ENCODE peak calls at places on chromosomes 5 and 9, in nine cellular contexts. One of them, this sample, is unnamed.
A peak's percentile ranks its signal among the peaks of the same experiment; 100 is the strongest.

GRCh38 chr9:129624168-129624759 is 1.7 kb upstream of the NTMT1 start:
- DNase-seq in stimulated activated CD4-positive, alpha-beta T cell treated with anti-CD3 and anti-CD28 coated beads, Interleukin-1b, Interleukin-23, amount 100 ng/mL, for 24 hours: peak; percentile 64
- DNase-seq in germinal center: peak; percentile 63
- DNase-seq in AG09309: no peak
- DNase-seq in DMS153: no peak
- DNase-seq in activated T-helper 1 cell treated with Interleukin-2 at 50 U/mL for 16 hours: peak; percentile 48
- DNase-seq in HFFc6: peak; percentile 36
- DNase-seq in effector CD4-positive, alpha-beta T cell: peak; percentile 57
- DNase-seq in lower leg skin: no peak
- DNase-seq in this sample: no peak

GRCh38 chr9:116639251-116639741 is 47.8 kb upstream of the TRIM32 start:
- DNase-seq in stimulated activated CD4-positive, alpha-beta T cell treated with anti-CD3 and anti-CD28 coated beads, Interleukin-1b, Interleukin-23, amount 100 ng/mL, for 24 hours: no peak
- DNase-seq in germinal center: no peak
- DNase-seq in AG09309: no peak
- DNase-seq in DMS153: no peak
- DNase-seq in activated T-helper 1 cell treated with Interleukin-2 at 50 U/mL for 16 hours: no peak
- DNase-seq in HFFc6: peak; percentile 53
- DNase-seq in effector CD4-positive, alpha-beta T cell: no peak
- DNase-seq in lower leg skin: no peak
- DNase-seq in this sample: no peak

GRCh38 chr9:6197330-6197729 is 18.3 kb upstream of the IL33 start:
- DNase-seq in stimulated activated CD4-positive, alpha-beta T cell treated with anti-CD3 and anti-CD28 coated beads, Interleukin-1b, Interleukin-23, amount 100 ng/mL, for 24 hours: no peak
- DNase-seq in germinal center: no peak
- DNase-seq in AG09309: no peak
- DNase-seq in DMS153: no peak
- DNase-seq in activated T-helper 1 cell treated with Interleukin-2 at 50 U/mL for 16 hours: no peak
- DNase-seq in HFFc6: no peak
- DNase-seq in effector CD4-positive, alpha-beta T cell: no peak
- DNase-seq in lower leg skin: no peak
- DNase-seq in this sample: no peak

GRCh38 chr5:81140942-81141341 is 92.2 kb upstream of the CKMT2 start:
- DNase-seq in stimulated activated CD4-positive, alpha-beta T cell treated with anti-CD3 and anti-CD28 coated beads, Interleukin-1b, Interleukin-23, amount 100 ng/mL, for 24 hours: no peak
- DNase-seq in germinal center: no peak
- DNase-seq in AG09309: peak; percentile 57
- DNase-seq in DMS153: no peak
- DNase-seq in activated T-helper 1 cell treated with Interleukin-2 at 50 U/mL for 16 hours: no peak
- DNase-seq in HFFc6: no peak
- DNase-seq in effector CD4-positive, alpha-beta T cell: no peak
- DNase-seq in lower leg skin: no peak
- DNase-seq in this sample: no peak

GRCh38 chr9:128293091-128293490 is 17.0 kb downstream of the SWI5 start:
- DNase-seq in stimulated activated CD4-positive, alpha-beta T cell treated with anti-CD3 and anti-CD28 coated beads, Interleukin-1b, Interleukin-23, amount 100 ng/mL, for 24 hours: no peak
- DNase-seq in germinal center: no peak
- DNase-seq in AG09309: no peak
- DNase-seq in DMS153: no peak
- DNase-seq in activated T-helper 1 cell treated with Interleukin-2 at 50 U/mL for 16 hours: no peak
- DNase-seq in HFFc6: no peak
- DNase-seq in effector CD4-positive, alpha-beta T cell: no peak
- DNase-seq in lower leg skin: no peak
- DNase-seq in this sample: no peak

GRCh38 chr5:36177715-36178556 is 26.0 kb downstream of the SKP2 start:
- DNase-seq in stimulated activated CD4-positive, alpha-beta T cell treated with anti-CD3 and anti-CD28 coated beads, Interleukin-1b, Interleukin-23, amount 100 ng/mL, for 24 hours: no peak
- DNase-seq in germinal center: peak; percentile 5
- DNase-seq in AG09309: no peak
- DNase-seq in DMS153: peak; percentile 41
- DNase-seq in activated T-helper 1 cell treated with Interleukin-2 at 50 U/mL for 16 hours: no peak
- DNase-seq in HFFc6: peak; percentile 37
- DNase-seq in effector CD4-positive, alpha-beta T cell: no peak
- DNase-seq in lower leg skin: no peak
- DNase-seq in this sample: no peak

GRCh38 chr5:148511832-148512347 is 128.1 kb downstream of the FBXO38 start:
- DNase-seq in stimulated activated CD4-positive, alpha-beta T cell treated with anti-CD3 and anti-CD28 coated beads, Interleukin-1b, Interleukin-23, amount 100 ng/mL, for 24 hours: no peak
- DNase-seq in germinal center: no peak
- DNase-seq in AG09309: no peak
- DNase-seq in DMS153: no peak
- DNase-seq in activated T-helper 1 cell treated with Interleukin-2 at 50 U/mL for 16 hours: no peak
- DNase-seq in HFFc6: no peak
- DNase-seq in effector CD4-positive, alpha-beta T cell: no peak
- DNase-seq in lower leg skin: no peak
- DNase-seq in this sample: no peak

GRCh38 chr9:75017378-75017777 is 10.7 kb downstream of the CARNMT1 start:
- DNase-seq in stimulated activated CD4-positive, alpha-beta T cell treated with anti-CD3 and anti-CD28 coated beads, Interleukin-1b, Interleukin-23, amount 100 ng/mL, for 24 hours: no peak
- DNase-seq in germinal center: no peak
- DNase-seq in AG09309: no peak
- DNase-seq in DMS153: no peak
- DNase-seq in activated T-helper 1 cell treated with Interleukin-2 at 50 U/mL for 16 hours: no peak
- DNase-seq in HFFc6: no peak
- DNase-seq in effector CD4-positive, alpha-beta T cell: no peak
- DNase-seq in lower leg skin: no peak
- DNase-seq in this sample: no peak

GRCh38 chr5:143592648-143593047 is 189.2 kb upstream of the NR3C1 start:
- DNase-seq in stimulated activated CD4-positive, alpha-beta T cell treated with anti-CD3 and anti-CD28 coated beads, Interleukin-1b, Interleukin-23, amount 100 ng/mL, for 24 hours: no peak
- DNase-seq in germinal center: peak; percentile 56
- DNase-seq in AG09309: no peak
- DNase-seq in DMS153: no peak
- DNase-seq in activated T-helper 1 cell treated with Interleukin-2 at 50 U/mL for 16 hours: no peak
- DNase-seq in HFFc6: no peak
- DNase-seq in effector CD4-positive, alpha-beta T cell: no peak
- DNase-seq in lower leg skin: no peak
- DNase-seq in this sample: no peak

GRCh38 chr9:2726620-2727335 is 9.5 kb downstream of the KCNV2 start:
- DNase-seq in stimulated activated CD4-positive, alpha-beta T cell treated with anti-CD3 and anti-CD28 coated beads, Interleukin-1b, Interleukin-23, amount 100 ng/mL, for 24 hours: no peak
- DNase-seq in germinal center: no peak
- DNase-seq in AG09309: no peak
- DNase-seq in DMS153: no peak
- DNase-seq in activated T-helper 1 cell treated with Interleukin-2 at 50 U/mL for 16 hours: no peak
- DNase-seq in HFFc6: peak; percentile 19
- DNase-seq in effector CD4-positive, alpha-beta T cell: no peak
- DNase-seq in lower leg skin: no peak
- DNase-seq in this sample: no peak

GRCh38 chr5:177453852-177454396 is 7.3 kb downstream of the PRR7 start:
- DNase-seq in stimulated activated CD4-positive, alpha-beta T cell treated with anti-CD3 and anti-CD28 coated beads, Interleukin-1b, Interleukin-23, amount 100 ng/mL, for 24 hours: no peak
- DNase-seq in germinal center: peak; percentile 47
- DNase-seq in AG09309: no peak
- DNase-seq in DMS153: no peak
- DNase-seq in activated T-helper 1 cell treated with Interleukin-2 at 50 U/mL for 16 hours: no peak
- DNase-seq in HFFc6: no peak
- DNase-seq in effector CD4-positive, alpha-beta T cell: no peak
- DNase-seq in lower leg skin: no peak
- DNase-seq in this sample: no peak

GRCh38 chr5:173020154-173020581 is 36.0 kb upstream of the CREBRF start:
- DNase-seq in stimulated activated CD4-positive, alpha-beta T cell treated with anti-CD3 and anti-CD28 coated beads, Interleukin-1b, Interleukin-23, amount 100 ng/mL, for 24 hours: no peak
- DNase-seq in germinal center: no peak
- DNase-seq in AG09309: no peak
- DNase-seq in DMS153: no peak
- DNase-seq in activated T-helper 1 cell treated with Interleukin-2 at 50 U/mL for 16 hours: no peak
- DNase-seq in HFFc6: no peak
- DNase-seq in effector CD4-positive, alpha-beta T cell: no peak
- DNase-seq in lower leg skin: peak; percentile 1
- DNase-seq in this sample: no peak

GRCh38 chr9:76887951-76888350 is 18.0 kb downstream of the PRUNE2 start:
- DNase-seq in stimulated activated CD4-positive, alpha-beta T cell treated with anti-CD3 and anti-CD28 coated beads, Interleukin-1b, Interleukin-23, amount 100 ng/mL, for 24 hours: no peak
- DNase-seq in germinal center: no peak
- DNase-seq in AG09309: no peak
- DNase-seq in DMS153: no peak
- DNase-seq in activated T-helper 1 cell treated with Interleukin-2 at 50 U/mL for 16 hours: no peak
- DNase-seq in HFFc6: no peak
- DNase-seq in effector CD4-positive, alpha-beta T cell: no peak
- DNase-seq in lower leg skin: no peak
- DNase-seq in this sample: no peak

GRCh38 chr5:88888291-88888690 is 5.3 kb upstream of the MEF2C start:
- DNase-seq in stimulated activated CD4-positive, alpha-beta T cell treated with anti-CD3 and anti-CD28 coated beads, Interleukin-1b, Interleukin-23, amount 100 ng/mL, for 24 hours: no peak
- DNase-seq in germinal center: no peak
- DNase-seq in AG09309: no peak
- DNase-seq in DMS153: no peak
- DNase-seq in activated T-helper 1 cell treated with Interleukin-2 at 50 U/mL for 16 hours: no peak
- DNase-seq in HFFc6: no peak
- DNase-seq in effector CD4-positive, alpha-beta T cell: no peak
- DNase-seq in lower leg skin: no peak
- DNase-seq in this sample: no peak

GRCh38 chr9:77177894-77178794 is 810 bp downstream of the VPS13A start:
- DNase-seq in stimulated activated CD4-positive, alpha-beta T cell treated with anti-CD3 and anti-CD28 coated beads, Interleukin-1b, Interleukin-23, amount 100 ng/mL, for 24 hours: peak; percentile 15
- DNase-seq in germinal center: peak; percentile 53
- DNase-seq in AG09309: no peak
- DNase-seq in DMS153: no peak
- DNase-seq in activated T-helper 1 cell treated with Interleukin-2 at 50 U/mL for 16 hours: peak; percentile 29
- DNase-seq in HFFc6: peak; percentile 8
- DNase-seq in effector CD4-positive, alpha-beta T cell: peak; percentile 52
- DNase-seq in lower leg skin: peak; percentile 89
- DNase-seq in this sample: no peak

GRCh38 chr5:54013556-54014157 is 296.7 kb downstream of the ARL15 start:
- DNase-seq in stimulated activated CD4-positive, alpha-beta T cell treated with anti-CD3 and anti-CD28 coated beads, Interleukin-1b, Interleukin-23, amount 100 ng/mL, for 24 hours: no peak
- DNase-seq in germinal center: no peak
- DNase-seq in AG09309: peak; percentile 61
- DNase-seq in DMS153: no peak
- DNase-seq in activated T-helper 1 cell treated with Interleukin-2 at 50 U/mL for 16 hours: no peak
- DNase-seq in HFFc6: peak; percentile 75
- DNase-seq in effector CD4-positive, alpha-beta T cell: no peak
- DNase-seq in lower leg skin: no peak
- DNase-seq in this sample: no peak

GRCh38 chr9:2026598-2026997 is 11.5 kb downstream of the SMARCA2 start:
- DNase-seq in stimulated activated CD4-positive, alpha-beta T cell treated with anti-CD3 and anti-CD28 coated beads, Interleukin-1b, Interleukin-23, amount 100 ng/mL, for 24 hours: no peak
- DNase-seq in germinal center: no peak
- DNase-seq in AG09309: no peak
- DNase-seq in DMS153: no peak
- DNase-seq in activated T-helper 1 cell treated with Interleukin-2 at 50 U/mL for 16 hours: no peak
- DNase-seq in HFFc6: no peak
- DNase-seq in effector CD4-positive, alpha-beta T cell: no peak
- DNase-seq in lower leg skin: no peak
- DNase-seq in this sample: no peak

GRCh38 chr5:73691301-73691700 is 65.3 kb downstream of the ARHGEF28 start:
- DNase-seq in stimulated activated CD4-positive, alpha-beta T cell treated with anti-CD3 and anti-CD28 coated beads, Interleukin-1b, Interleukin-23, amount 100 ng/mL, for 24 hours: no peak
- DNase-seq in germinal center: no peak
- DNase-seq in AG09309: no peak
- DNase-seq in DMS153: no peak
- DNase-seq in activated T-helper 1 cell treated with Interleukin-2 at 50 U/mL for 16 hours: no peak
- DNase-seq in HFFc6: no peak
- DNase-seq in effector CD4-positive, alpha-beta T cell: no peak
- DNase-seq in lower leg skin: no peak
- DNase-seq in this sample: no peak

GRCh38 chr5:105430516-105430915 is 1867.9 kb upstream of the NUDT12 start:
- DNase-seq in stimulated activated CD4-positive, alpha-beta T cell treated with anti-CD3 and anti-CD28 coated beads, Interleukin-1b, Interleukin-23, amount 100 ng/mL, for 24 hours: no peak
- DNase-seq in germinal center: no peak
- DNase-seq in AG09309: no peak
- DNase-seq in DMS153: no peak
- DNase-seq in activated T-helper 1 cell treated with Interleukin-2 at 50 U/mL for 16 hours: no peak
- DNase-seq in HFFc6: no peak
- DNase-seq in effector CD4-positive, alpha-beta T cell: no peak
- DNase-seq in lower leg skin: no peak
- DNase-seq in this sample: no peak

GRCh38 chr9:127734747-127735529 is at the start of gene TOR2A:
- DNase-seq in stimulated activated CD4-positive, alpha-beta T cell treated with anti-CD3 and anti-CD28 coated beads, Interleukin-1b, Interleukin-23, amount 100 ng/mL, for 24 hours: peak; percentile 96
- DNase-seq in germinal center: peak; percentile 98
- DNase-seq in AG09309: peak; percentile 82
- DNase-seq in DMS153: peak; percentile 91
- DNase-seq in activated T-helper 1 cell treated with Interleukin-2 at 50 U/mL for 16 hours: peak; percentile 95
- DNase-seq in HFFc6: peak; percentile 95
- DNase-seq in effector CD4-positive, alpha-beta T cell: peak; percentile 99
- DNase-seq in lower leg skin: peak; percentile 100
- DNase-seq in this sample: peak; percentile 99

This sample was measured in type B pancreatic cell.